ENCODE peak calls at places on chromosomes 11 and 22, in nine cellular contexts. R, V, M, S, A, B, C, J and X are unnamed samples.

GRCh38 chr11:14232652-14233051 is 126.3 kb downstream of the RRAS2 start:
- DNase-seq in M (no peak), C (no peak), R (peak; percentile 8), S (no peak), J (no peak), B (no peak), V (no peak), A (no peak), X (no peak)

GRCh38 chr11:1863352-1864215 is 10.7 kb downstream of the LSP1 start:
- DNase-seq in B (no peak), S (peak; percentile 85), V (no peak), C (peak; percentile 76), R (peak; percentile 89), A (no peak), M (peak; percentile 84), J (peak; percentile 86), X (no peak)

GRCh38 chr11:108224908-108225786 is 2.3 kb downstream of the ATM start:
- DNase-seq in A (peak; percentile 68), S (no peak), M (no peak), V (peak; percentile 27), J (no peak), R (no peak), B (peak; percentile 43), C (peak; percentile 15), X (peak; percentile 77)

GRCh38 chr11:44570411-44571155 is 5.1 kb downstream of the CD82 start:
- DNase-seq in M (no peak), J (no peak), B (no peak), C (no peak), V (no peak), R (no peak), S (no peak), A (no peak), X (no peak)

GRCh38 chr11:118076754-118077281 is at the start of gene TMPRSS4:
- DNase-seq in R (peak; percentile 73), V (no peak), C (no peak), A (no peak), B (no peak), J (no peak), S (no peak), M (no peak), X (no peak)

GRCh38 chr11:118283756-118284350 is 19.8 kb upstream of the MPZL2 start:
- DNase-seq in M (no peak), B (no peak), C (no peak), V (no peak), J (no peak), A (no peak), S (no peak), R (no peak), X (no peak)

GRCh38 chr22:50041361-50042065 is 16.6 kb downstream of the TTLL8 start:
- DNase-seq in J (no peak), M (no peak), S (no peak), R (no peak), V (no peak), C (no peak), B (no peak), A (no peak), X (no peak)

GRCh38 chr11:64251986-64252837 is 882 bp downstream of the PLCB3 start:
- DNase-seq in C (peak; percentile 34), R (no peak), J (peak; percentile 34), V (no peak), B (no peak), A (no peak), S (no peak), M (no peak), X (no peak)

GRCh38 chr11:74380746-74381439 is 17.3 kb downstream of the PGM2L1 start:
- DNase-seq in B (no peak), A (no peak), S (peak; percentile 2), C (no peak), V (no peak), R (peak; percentile 5), J (no peak), M (no peak), X (no peak)

GRCh38 chr11:67648796-67649613 is 1.5 kb downstream of the ACY3 start:
- DNase-seq in J (no peak), A (no peak), B (no peak), R (no peak), S (no peak), M (no peak), C (peak; percentile 52), V (no peak), X (no peak)

GRCh38 chr11:83019888-83020579 is 51.7 kb downstream of the RAB30 start:
- DNase-seq in C (peak; percentile 80), J (no peak), B (no peak), S (no peak), V (no peak), A (no peak), R (no peak), M (no peak), X (no peak)

GRCh38 chr11:3002346-3002745 is 10.2 kb upstream of the NAP1L4 start:
- DNase-seq in C (no peak), A (no peak), M (no peak), R (no peak), S (no peak), B (no peak), J (no peak), V (no peak), X (no peak)

GRCh38 chr11:60305906-60306619 is 21.0 kb upstream of the MS4A6E start:
- DNase-seq in B (no peak), R (peak; percentile 6), J (no peak), C (no peak), A (no peak), S (peak; percentile 41), V (no peak), M (no peak), X (no peak)

GRCh38 chr11:61552108-61552635 is 28.7 kb downstream of the SYT7 start:
- DNase-seq in C (no peak), J (no peak), M (no peak), A (no peak), R (no peak), V (no peak), S (no peak), B (no peak), X (no peak)

GRCh38 chr22:28883657-28883916 is 215 bp downstream of the ZNRF3 start:
- DNase-seq in A (no peak), C (no peak), B (no peak), V (no peak), J (no peak), S (no peak), M (no peak), R (no peak), X (no peak)

GRCh38 chr22:42585096-42585495 is 29.6 kb downstream of the POLDIP3 start:
- DNase-seq in C (no peak), B (no peak), M (no peak), S (no peak), R (no peak), J (no peak), A (no peak), V (no peak), X (no peak)

GRCh38 chr22:21726650-21727049 is 8.9 kb downstream of the YPEL1 start:
- DNase-seq in B (no peak), M (no peak), R (no peak), S (no peak), A (peak; percentile 66), J (no peak), C (no peak), V (no peak), X (peak; percentile 18)

GRCh38 chr11:7572001-7572712 is 58.4 kb downstream of the PPFIBP2 start:
- DNase-seq in V (no peak), B (no peak), M (no peak), C (no peak), S (no peak), R (no peak), J (peak; percentile 33), A (no peak), X (no peak)

GRCh38 chr11:132088551-132088950 is 718.1 kb downstream of the NTM start:
- DNase-seq in B (no peak), C (no peak), V (no peak), R (peak; percentile 30), S (no peak), J (no peak), A (no peak), M (no peak), X (no peak)

GRCh38 chr22:47164514-47165337 is 402.3 kb downstream of the TBC1D22A start:
- DNase-seq in M (no peak), R (no peak), J (no peak), B (no peak), S (no peak), V (no peak), A (peak; percentile 39), C (no peak), X (no peak)

GRCh38 chr22:24977370-24978230 is 25.1 kb downstream of the KIAA1671 start:
- DNase-seq in A (no peak), B (no peak), V (no peak), J (no peak), S (no peak), M (no peak), R (no peak), C (no peak), X (no peak)

GRCh38 chr11:72225411-72225951 is 914 bp downstream of the INPPL1 start:
- DNase-seq in C (no peak), V (no peak), B (peak; percentile 26), S (no peak), M (no peak), A (peak; percentile 73), R (no peak), J (no peak), X (peak; percentile 41)

GRCh38 chr11:33478111-33478573 is 221.0 kb downstream of the HIPK3 start:
- DNase-seq in R (no peak), C (peak; percentile 62), A (no peak), V (no peak), M (no peak), J (no peak), B (no peak), S (no peak), X (no peak)

GRCh38 chr11:96091476-96091875 is 167.6 kb upstream of the MTMR2 start:
- DNase-seq in J (no peak), B (no peak), C (no peak), A (no peak), M (no peak), S (no peak), R (no peak), V (peak; percentile 21), X (peak; percentile 34)

GRCh38 chr11:129881570-129882170 is 13.7 kb downstream of the NFRKB start:
- DNase-seq in R (peak; percentile 51), C (no peak), A (peak; percentile 75), V (peak; percentile 12), B (no peak), M (no peak), J (peak; percentile 17), S (peak; percentile 20), X (peak; percentile 21)

GRCh38 chr11:64850979-64851567 is 6.6 kb upstream of the CDC42BPG start:
- DNase-seq in M (no peak), J (no peak), V (no peak), A (peak; percentile 86), B (peak; percentile 76), S (no peak), R (no peak), C (no peak), X (peak; percentile 64)

GRCh38 chr11:82732734-82733443 is 775 bp downstream of the FAM181B start:
- DNase-seq in S (no peak), M (no peak), B (peak; percentile 28), R (peak; percentile 25), C (no peak), J (no peak), V (no peak), A (no peak), X (no peak)

GRCh38 chr11:134379241-134379640 is 32.8 kb downstream of the B3GAT1 start:
- DNase-seq in A (no peak), S (no peak), C (no peak), V (no peak), M (no peak), B (no peak), R (no peak), J (no peak), X (no peak)

GRCh38 chr22:17191163-17191562 is 28.1 kb downstream of the ADA2 start:
- DNase-seq in B (no peak), A (no peak), R (no peak), J (peak; percentile 64), C (no peak), M (peak; percentile 59), V (no peak), S (peak; percentile 53), X (no peak)

GRCh38 chr22:19514831-19515565 is 9.2 kb downstream of the CLDN5 start:
- DNase-seq in A (peak; percentile 56), R (no peak), B (no peak), C (no peak), J (no peak), S (peak; percentile 46), V (no peak), M (no peak), X (no peak)